ENCODE peak calls at places on chromosomes 16 and 17, in four cellular contexts. One of them, this sample, is unnamed.
A peak's percentile ranks its signal among the peaks of the same experiment; 100 is the strongest.

GRCh38 chr17:8955021-8955420 is 10.5 kb downstream of the PIK3R5 start:
- DNase-seq in CD8-positive, alpha-beta memory T cell: no peak
- DNase-seq in Peyer's patch: no peak
- DNase-seq in GM23248: peak; percentile 7
- DNase-seq in this sample: no peak

GRCh38 chr16:67170948-67171649 is 761 bp downstream of the NOL3 start:
- DNase-seq in Peyer's patch: no peak
- DNase-seq in GM23248: peak; percentile 57
- DNase-seq in CD8-positive, alpha-beta memory T cell: no peak
- DNase-seq in this sample: no peak

GRCh38 chr16:82603784-82604411 is 22.9 kb upstream of the CDH13 start:
- DNase-seq in GM23248: peak; percentile 84
- DNase-seq in CD8-positive, alpha-beta memory T cell: no peak
- DNase-seq in Peyer's patch: no peak
- DNase-seq in this sample: peak; percentile 42

GRCh38 chr16:28186752-28187151 is 25.0 kb downstream of the XPO6 start:
- DNase-seq in Peyer's patch: no peak
- DNase-seq in GM23248: peak; percentile 64
- DNase-seq in CD8-positive, alpha-beta memory T cell: no peak
- DNase-seq in this sample: no peak

GRCh38 chr17:2906907-2907306 is 110.7 kb downstream of the RAP1GAP2 start:
- DNase-seq in CD8-positive, alpha-beta memory T cell: no peak
- DNase-seq in GM23248: no peak
- DNase-seq in Peyer's patch: no peak
- DNase-seq in this sample: no peak

GRCh38 chr16:82867425-82867824 is 240.7 kb downstream of the CDH13 start:
- DNase-seq in Peyer's patch: no peak
- DNase-seq in GM23248: no peak
- DNase-seq in CD8-positive, alpha-beta memory T cell: no peak
- DNase-seq in this sample: no peak

GRCh38 chr16:85390511-85391174 is 222.5 kb upstream of the GSE1 start:
- DNase-seq in Peyer's patch: peak; percentile 95
- DNase-seq in GM23248: peak; percentile 97
- DNase-seq in CD8-positive, alpha-beta memory T cell: no peak
- DNase-seq in this sample: no peak

GRCh38 chr17:4161179-4161559 is 18.2 kb downstream of the CYB5D2 start:
- DNase-seq in GM23248: peak; percentile 73
- DNase-seq in CD8-positive, alpha-beta memory T cell: no peak
- DNase-seq in Peyer's patch: no peak
- DNase-seq in this sample: peak; percentile 47

GRCh38 chr17:40548491-40548981 is 16.7 kb downstream of the CCR7 start:
- DNase-seq in GM23248: no peak
- DNase-seq in Peyer's patch: no peak
- DNase-seq in CD8-positive, alpha-beta memory T cell: no peak
- DNase-seq in this sample: no peak

GRCh38 chr16:72850863-72851262 is 197.1 kb downstream of the ZFHX3 start:
- DNase-seq in GM23248: peak; percentile 55
- DNase-seq in CD8-positive, alpha-beta memory T cell: no peak
- DNase-seq in Peyer's patch: no peak
- DNase-seq in this sample: no peak

GRCh38 chr16:4945560-4946502 is 8.9 kb upstream of the PPL start:
- DNase-seq in GM23248: peak; percentile 63
- DNase-seq in CD8-positive, alpha-beta memory T cell: no peak
- DNase-seq in Peyer's patch: no peak
- DNase-seq in this sample: no peak

GRCh38 chr17:60327122-60327869 is 64.6 kb downstream of the USP32 start:
- DNase-seq in GM23248: no peak
- DNase-seq in Peyer's patch: no peak
- DNase-seq in CD8-positive, alpha-beta memory T cell: no peak
- DNase-seq in this sample: peak; percentile 79

GRCh38 chr17:50117202-50118040 is 12.5 kb downstream of the SAMD14 start:
- DNase-seq in GM23248: peak; percentile 84
- DNase-seq in Peyer's patch: peak; percentile 81
- DNase-seq in CD8-positive, alpha-beta memory T cell: peak; percentile 42
- DNase-seq in this sample: peak; percentile 93

GRCh38 chr16:83402969-83403368 is 404.8 kb upstream of the HSBP1 start:
- DNase-seq in GM23248: peak; percentile 73
- DNase-seq in CD8-positive, alpha-beta memory T cell: no peak
- DNase-seq in Peyer's patch: no peak
- DNase-seq in this sample: no peak

GRCh38 chr17:46053911-46054534 is 55.0 kb downstream of the STH start:
- DNase-seq in Peyer's patch: no peak
- DNase-seq in CD8-positive, alpha-beta memory T cell: no peak
- DNase-seq in GM23248: peak; percentile 61
- DNase-seq in this sample: no peak

GRCh38 chr17:8312251-8312650 is 2.2 kb downstream of the ARHGEF15 start:
- DNase-seq in GM23248: no peak
- DNase-seq in Peyer's patch: no peak
- DNase-seq in CD8-positive, alpha-beta memory T cell: no peak
- DNase-seq in this sample: no peak

GRCh38 chr17:63646492-63646815 is 24.2 kb downstream of the MAP3K3 start:
- DNase-seq in Peyer's patch: no peak
- DNase-seq in GM23248: no peak
- DNase-seq in CD8-positive, alpha-beta memory T cell: no peak
- DNase-seq in this sample: no peak

GRCh38 chr17:79845601-79845949 is 6.3 kb upstream of the CBX4 start:
- DNase-seq in GM23248: peak; percentile 53
- DNase-seq in Peyer's patch: peak; percentile 57
- DNase-seq in CD8-positive, alpha-beta memory T cell: no peak
- DNase-seq in this sample: no peak

GRCh38 chr17:9568004-9568403 is 7.6 kb downstream of the STX8 start:
- DNase-seq in GM23248: no peak
- DNase-seq in CD8-positive, alpha-beta memory T cell: no peak
- DNase-seq in Peyer's patch: no peak
- DNase-seq in this sample: no peak

GRCh38 chr17:46191332-46192210 is 1.7 kb downstream of the KANSL1 start:
- DNase-seq in GM23248: peak; percentile 83
- DNase-seq in Peyer's patch: no peak
- DNase-seq in CD8-positive, alpha-beta memory T cell: peak; percentile 20
- DNase-seq in this sample: peak; percentile 78

GRCh38 chr17:64123114-64123513 is 6.8 kb downstream of the ERN1 start:
- DNase-seq in GM23248: no peak
- DNase-seq in Peyer's patch: no peak
- DNase-seq in CD8-positive, alpha-beta memory T cell: no peak
- DNase-seq in this sample: no peak

GRCh38 chr16:50059669-50060068 is 6.1 kb upstream of the HEATR3 start:
- DNase-seq in CD8-positive, alpha-beta memory T cell: no peak
- DNase-seq in GM23248: no peak
- DNase-seq in Peyer's patch: no peak
- DNase-seq in this sample: no peak

GRCh38 chr17:39666601-39667261 is 1.5 kb upstream of the PNMT start:
- DNase-seq in CD8-positive, alpha-beta memory T cell: no peak
- DNase-seq in Peyer's patch: no peak
- DNase-seq in GM23248: peak; percentile 15
- DNase-seq in this sample: peak; percentile 53

GRCh38 chr17:1467898-1468492 is 12.0 kb upstream of the CRK start:
- DNase-seq in Peyer's patch: peak; percentile 73
- DNase-seq in CD8-positive, alpha-beta memory T cell: no peak
- DNase-seq in GM23248: no peak
- DNase-seq in this sample: peak; percentile 82

GRCh38 chr17:29193146-29193545 is 12.9 kb upstream of the MYO18A start:
- DNase-seq in Peyer's patch: no peak
- DNase-seq in CD8-positive, alpha-beta memory T cell: no peak
- DNase-seq in GM23248: no peak
- DNase-seq in this sample: no peak

GRCh38 chr17:29197516-29198272 is 17.5 kb upstream of the MYO18A start:
- DNase-seq in Peyer's patch: no peak
- DNase-seq in GM23248: no peak
- DNase-seq in CD8-positive, alpha-beta memory T cell: no peak
- DNase-seq in this sample: no peak

GRCh38 chr17:29194669-29195068 is 14.5 kb upstream of the MYO18A start:
- DNase-seq in GM23248: no peak
- DNase-seq in Peyer's patch: no peak
- DNase-seq in CD8-positive, alpha-beta memory T cell: no peak
- DNase-seq in this sample: no peak

GRCh38 chr17:29196784-29197515 is 16.8 kb upstream of the MYO18A start:
- DNase-seq in CD8-positive, alpha-beta memory T cell: no peak
- DNase-seq in GM23248: no peak
- DNase-seq in Peyer's patch: no peak
- DNase-seq in this sample: no peak

DNA sequence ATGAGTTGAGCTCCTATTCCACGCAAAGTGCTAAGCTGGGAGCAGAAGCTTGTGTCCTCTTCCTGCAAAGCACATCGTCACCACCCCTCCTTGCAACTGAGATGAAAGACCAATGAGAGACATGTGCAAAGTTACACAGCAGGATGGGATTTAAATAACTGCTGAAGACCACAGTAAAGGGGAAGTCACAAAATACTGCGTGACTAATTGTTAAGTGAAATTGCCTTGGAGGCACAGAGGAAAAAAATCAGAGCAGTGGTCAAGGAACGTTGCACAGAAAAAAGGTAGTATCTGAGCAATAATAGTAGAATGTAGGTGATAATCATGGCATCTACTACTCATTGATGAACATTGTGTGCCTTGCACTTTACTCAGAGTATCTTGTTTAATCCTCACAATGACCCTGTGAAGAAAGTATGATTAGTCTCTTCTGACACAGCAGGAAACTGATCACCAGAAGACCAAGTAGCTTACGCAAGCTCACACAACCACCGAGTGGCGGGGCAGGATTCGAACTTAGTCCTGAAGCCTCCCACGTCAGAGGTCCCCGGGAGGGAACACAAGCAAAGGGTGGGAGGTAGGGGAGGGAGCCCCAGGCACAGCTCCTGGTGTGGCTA is 15.4 kb upstream of the MYO18A start:
- DNase-seq in CD8-positive, alpha-beta memory T cell: no peak
- DNase-seq in GM23248: peak; percentile 26
- DNase-seq in Peyer's patch: no peak
- DNase-seq in this sample: no peak
- H3K4me3 ChIP-seq in CD8-positive, alpha-beta memory T cell: no peak overlapping the region
- H3K4me3 ChIP-seq in GM23248: no peak overlapping the region
- H3K4me3 ChIP-seq in Peyer's patch: no peak overlapping the region
- H3K4me3 ChIP-seq in this sample: no peak overlapping the region

GRCh38 chr16:1915732-1916653 is 2.2 kb downstream of the HS3ST6 start:
- DNase-seq in Peyer's patch: no peak
- DNase-seq in CD8-positive, alpha-beta memory T cell: no peak
- DNase-seq in GM23248: no peak
- DNase-seq in this sample: no peak
- H3K27me3 ChIP-seq in Peyer's patch: peaks cover 34% of the 10 kb centered on the region
- H3K27me3 ChIP-seq in CD8-positive, alpha-beta memory T cell: peaks cover 13% of the 10 kb centered on the region
- H3K27me3 ChIP-seq in GM23248: peaks cover 41% of the 10 kb centered on the region
- H3K27me3 ChIP-seq in this sample: peaks cover 64% of the 10 kb centered on the region

DNA sequence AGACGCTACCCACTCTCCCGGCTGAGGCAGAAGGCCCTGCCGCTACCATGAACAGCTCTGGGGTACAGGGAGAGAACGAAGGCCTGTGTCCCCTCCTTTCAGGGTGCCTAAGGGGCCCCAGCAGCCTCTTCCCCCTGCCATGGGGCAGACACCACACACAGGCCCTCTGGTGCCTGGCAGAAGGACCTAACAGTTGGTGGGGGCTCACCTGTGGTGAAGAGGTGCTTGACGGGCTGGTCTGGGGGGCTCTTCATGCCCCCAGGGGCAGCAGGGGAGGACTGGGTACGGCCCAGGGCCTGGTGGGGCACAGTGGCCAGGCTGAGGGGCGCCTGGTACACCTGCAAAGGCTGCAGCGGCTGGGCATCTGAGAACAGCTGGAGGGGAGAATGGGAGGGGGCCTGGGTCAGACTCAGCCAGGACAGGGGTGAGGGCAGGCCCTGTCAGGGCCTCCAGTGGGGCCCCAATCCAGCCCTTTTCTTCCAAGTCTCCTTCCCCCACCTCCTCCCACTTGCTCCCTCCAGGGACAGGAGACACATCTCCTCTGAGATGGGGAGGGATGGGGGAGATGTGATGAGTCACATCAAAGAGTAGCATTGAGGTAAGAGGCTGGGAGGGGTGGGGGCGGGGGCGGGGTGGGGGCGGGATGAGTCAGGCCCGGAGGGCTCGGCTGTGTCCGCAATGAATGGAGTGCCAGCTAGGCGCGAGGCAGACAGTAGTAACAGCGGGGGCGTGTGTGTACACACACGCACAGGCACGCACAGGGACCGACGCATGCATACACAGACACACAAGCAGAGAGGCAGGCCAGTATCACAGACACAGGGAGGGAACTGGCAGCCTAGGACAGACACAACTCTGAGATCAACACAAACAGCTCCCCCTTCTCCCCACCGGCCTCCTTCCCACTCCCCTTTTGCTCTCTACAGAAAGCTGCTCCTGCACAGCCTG is 16.1 kb downstream of the G6PC3 start:
- DNase-seq in Peyer's patch: no peak
- DNase-seq in CD8-positive, alpha-beta memory T cell: no peak
- DNase-seq in GM23248: peak; percentile 99
- DNase-seq in this sample: peak; percentile 93
- H3K36me3 ChIP-seq in Peyer's patch: no peaks in the 10 kb centered on the region
- H3K36me3 ChIP-seq in CD8-positive, alpha-beta memory T cell: peaks cover 7% of the 10 kb centered on the region
- H3K36me3 ChIP-seq in GM23248: no peaks in the 10 kb centered on the region
- H3K36me3 ChIP-seq in this sample: peaks cover 19% of the 10 kb centered on the region

GRCh38 chr17:42072323-42073187 is 22.2 kb upstream of the C17orf113 start:
- DNase-seq in Peyer's patch: no peak
- DNase-seq in GM23248: peak; percentile 34
- DNase-seq in CD8-positive, alpha-beta memory T cell: no peak
- DNase-seq in this sample: peak; percentile 89
- H3K4me3 ChIP-seq in Peyer's patch: peak overlapping the region; percentile 15
- H3K4me3 ChIP-seq in GM23248: peak overlapping the region; percentile 42
- H3K4me3 ChIP-seq in CD8-positive, alpha-beta memory T cell: no peak overlapping the region
- H3K4me3 ChIP-seq in this sample: peak overlapping the region; percentile 49

GRCh38 chr17:6233856-6234255 is 163.7 kb downstream of the WSCD1 start:
- DNase-seq in CD8-positive, alpha-beta memory T cell: no peak
- DNase-seq in Peyer's patch: no peak
- DNase-seq in GM23248: no peak
- DNase-seq in this sample: no peak

GRCh38 chr17:6233339-6233738 is 163.2 kb downstream of the WSCD1 start:
- DNase-seq in CD8-positive, alpha-beta memory T cell: no peak
- DNase-seq in Peyer's patch: no peak
- DNase-seq in GM23248: no peak
- DNase-seq in this sample: no peak

GRCh38 chr17:6231465-6231864 is 161.3 kb downstream of the WSCD1 start:
- DNase-seq in CD8-positive, alpha-beta memory T cell: no peak
- DNase-seq in Peyer's patch: no peak
- DNase-seq in GM23248: no peak
- DNase-seq in this sample: no peak

GRCh38 chr17:6231886-6232767 is 161.9 kb downstream of the WSCD1 start:
- DNase-seq in CD8-positive, alpha-beta memory T cell: no peak
- DNase-seq in GM23248: no peak
- DNase-seq in Peyer's patch: no peak
- DNase-seq in this sample: peak; percentile 36

GRCh38 chr17:6232768-6233130 is 162.6 kb downstream of the WSCD1 start:
- DNase-seq in GM23248: no peak
- DNase-seq in Peyer's patch: no peak
- DNase-seq in CD8-positive, alpha-beta memory T cell: no peak
- DNase-seq in this sample: no peak
- H3K27me3 ChIP-seq in GM23248: peaks cover 28% of the 10 kb centered on the region
- H3K27me3 ChIP-seq in Peyer's patch: no peaks in the 10 kb centered on the region
- H3K27me3 ChIP-seq in CD8-positive, alpha-beta memory T cell: no peaks in the 10 kb centered on the region
- H3K27me3 ChIP-seq in this sample: no peaks in the 10 kb centered on the region

DNA sequence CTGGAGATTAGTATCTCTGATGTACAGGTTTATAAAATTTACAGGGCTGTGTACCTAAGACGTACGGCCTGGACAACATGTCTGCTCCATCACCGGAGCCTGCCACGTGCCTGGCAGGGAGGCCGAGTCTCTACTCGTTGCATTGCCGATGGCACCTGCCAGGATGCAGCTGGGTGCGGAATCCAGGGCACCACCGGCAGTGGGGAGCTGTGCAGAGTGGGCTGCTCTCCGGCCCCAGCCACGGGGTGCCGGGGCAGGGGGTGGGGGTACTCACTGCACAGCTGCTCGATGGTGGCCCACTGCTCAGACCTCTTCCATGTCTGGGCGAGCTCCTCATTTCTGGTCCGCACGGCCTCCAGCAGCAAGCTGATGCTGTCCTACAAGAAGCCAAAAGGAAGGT is 13.1 kb upstream of the FAAP100 start:
- DNase-seq in Peyer's patch: no peak
- DNase-seq in CD8-positive, alpha-beta memory T cell: no peak
- DNase-seq in GM23248: no peak
- DNase-seq in this sample: no peak
- H3K36me3 ChIP-seq in Peyer's patch: no peaks in the 10 kb centered on the region
- H3K36me3 ChIP-seq in CD8-positive, alpha-beta memory T cell: peaks cover 40% of the 10 kb centered on the region
- H3K36me3 ChIP-seq in GM23248: peaks cover 41% of the 10 kb centered on the region
- H3K36me3 ChIP-seq in this sample: peaks cover 44% of the 10 kb centered on the region